ENCODE peak calls at places on chromosomes 5 and 9, in six cellular contexts. B, Q, C, L, O and R are unnamed samples.

GRCh38 chr5:78797945-78798731 is 149.6 kb upstream of the LHFPL2 start:
- DNase-seq in B (no peak), Q (no peak), C (no peak), L (no peak), O (peak; percentile 48), R (no peak)

GRCh38 chr5:172527559-172527958 is 73.2 kb upstream of the SH3PXD2B start:
- DNase-seq in B (no peak), Q (no peak), C (no peak), L (no peak), O (no peak), R (no peak)

GRCh38 chr5:66307647-66308257 is 163.7 kb downstream of the SREK1 start:
- DNase-seq in B (peak; percentile 56), Q (no peak), C (peak; percentile 69), L (no peak), O (peak; percentile 70), R (peak; percentile 72)

GRCh38 chr9:124960409-124960752 is 19.5 kb upstream of the GOLGA1 start:
- DNase-seq in B (no peak), Q (no peak), C (peak; percentile 83), L (no peak), O (peak; percentile 52), R (no peak)

GRCh38 chr9:136075881-136076678 is 19.0 kb downstream of the NACC2 start:
- DNase-seq in B (no peak), Q (no peak), C (no peak), L (peak; percentile 20), O (no peak), R (no peak)

GRCh38 chr5:67120032-67120431 is 76.6 kb downstream of the CD180 start:
- DNase-seq in B (no peak), Q (no peak), C (no peak), L (no peak), O (no peak), R (no peak)

GRCh38 chr5:120684213-120684612 is 220.1 kb downstream of the PRR16 start:
- DNase-seq in B (no peak), Q (no peak), C (peak; percentile 33), L (no peak), O (no peak), R (no peak)

GRCh38 chr5:151758141-151758429 is 346 bp downstream of the ATOX1 start:
- DNase-seq in B (no peak), Q (no peak), C (no peak), L (no peak), O (no peak), R (no peak)

GRCh38 chr5:94793113-94793815 is 174.8 kb downstream of the SLF1 start:
- DNase-seq in B (no peak), Q (no peak), C (peak; percentile 92), L (no peak), O (peak; percentile 99), R (no peak)

GRCh38 chr5:5017827-5018559 is 122.1 kb upstream of the ADAMTS16 start:
- DNase-seq in B (no peak), Q (no peak), C (no peak), L (no peak), O (no peak), R (no peak)

GRCh38 chr5:78221964-78222451 is 72.5 kb downstream of the AP3B1 start:
- DNase-seq in B (no peak), Q (no peak), C (peak; percentile 4), L (peak; percentile 52), O (no peak), R (peak; percentile 72)

GRCh38 chr9:114995681-114996221 is 65.4 kb upstream of the TNFSF8 start:
- DNase-seq in B (no peak), Q (no peak), C (no peak), L (no peak), O (no peak), R (no peak)

GRCh38 chr9:16310288-16311145 is 560.0 kb downstream of the BNC2 start:
- DNase-seq in B (no peak), Q (no peak), C (no peak), L (peak; percentile 33), O (no peak), R (peak; percentile 16)

GRCh38 chr5:154162475-154163217 is 27.9 kb upstream of the GALNT10 start:
- DNase-seq in B (no peak), Q (no peak), C (no peak), L (no peak), O (peak; percentile 6), R (no peak)

GRCh38 chr5:176716320-176716719 is 69.0 kb downstream of the TSPAN17 start:
- DNase-seq in B (no peak), Q (no peak), C (peak; percentile 77), L (no peak), O (peak; percentile 4), R (no peak)

GRCh38 chr9:35718726-35719511 is 13.1 kb downstream of the TLN1 start:
- DNase-seq in B (no peak), Q (no peak), C (no peak), L (no peak), O (no peak), R (no peak)

GRCh38 chr5:109516385-109516784 is 106.6 kb upstream of the PJA2 start:
- DNase-seq in B (no peak), Q (no peak), C (peak; percentile 10), L (no peak), O (peak; percentile 62), R (no peak)

GRCh38 chr5:135551593-135552447 is 16.1 kb upstream of the NEUROG1 start:
- DNase-seq in B (no peak), Q (peak; percentile 82), C (peak; percentile 75), L (peak; percentile 71), O (peak; percentile 71), R (peak; percentile 78)

GRCh38 chr5:146409081-146409671 is 38.0 kb upstream of the TCERG1 start:
- DNase-seq in B (peak; percentile 9), Q (no peak), C (peak; percentile 26), L (no peak), O (no peak), R (peak; percentile 18)

GRCh38 chr9:24652181-24652580 is 106.5 kb upstream of the IZUMO3 start:
- DNase-seq in B (no peak), Q (no peak), C (no peak), L (no peak), O (no peak), R (no peak)

GRCh38 chr9:8895498-8896224 is 1096.1 kb upstream of the DMAC1 start:
- DNase-seq in B (peak; percentile 32), Q (no peak), C (peak; percentile 16), L (no peak), O (peak; percentile 50), R (peak; percentile 63)

GRCh38 chr9:78150312-78150982 is 85.4 kb upstream of the CEP78 start:
- DNase-seq in B (no peak), Q (no peak), C (no peak), L (no peak), O (no peak), R (no peak)

GRCh38 chr9:78149738-78150291 is 86.1 kb upstream of the CEP78 start:
- DNase-seq in B (no peak), Q (no peak), C (no peak), L (no peak), O (no peak), R (no peak)

GRCh38 chr9:78146241-78146640 is 89.6 kb upstream of the CEP78 start:
- DNase-seq in B (no peak), Q (no peak), C (peak; percentile 34), L (no peak), O (no peak), R (no peak)

GRCh38 chr9:78150983-78151356 is 84.9 kb upstream of the CEP78 start:
- DNase-seq in B (no peak), Q (no peak), C (no peak), L (no peak), O (no peak), R (no peak)
- H2BK15ac ChIP-seq in B (peak overlapping the region; percentile 90), Q (no peak overlapping the region), C (no peak overlapping the region), L (no peak overlapping the region), O (no peak overlapping the region), R (no peak overlapping the region)

GRCh38 chr5:42908086-42908485 is 96.4 kb upstream of the SELENOP start:
- DNase-seq in B (no peak), Q (no peak), C (no peak), L (no peak), O (no peak), R (no peak)

GRCh38 chr5:42912184-42912766 is 100.6 kb upstream of the SELENOP start:
- DNase-seq in B (no peak), Q (no peak), C (peak; percentile 72), L (no peak), O (peak; percentile 61), R (peak; percentile 36)

GRCh38 chr5:42908509-42909488 is 97.1 kb upstream of the SELENOP start:
- DNase-seq in B (peak; percentile 87), Q (peak; percentile 88), C (peak; percentile 85), L (peak; percentile 89), O (peak; percentile 88), R (peak; percentile 90)
- H4K8ac ChIP-seq in B (no peak overlapping the region), Q (no peak overlapping the region), C (peak overlapping the region; percentile 20), L (no peak overlapping the region), O (peak overlapping the region; percentile 49), R (no peak overlapping the region)

DNA sequence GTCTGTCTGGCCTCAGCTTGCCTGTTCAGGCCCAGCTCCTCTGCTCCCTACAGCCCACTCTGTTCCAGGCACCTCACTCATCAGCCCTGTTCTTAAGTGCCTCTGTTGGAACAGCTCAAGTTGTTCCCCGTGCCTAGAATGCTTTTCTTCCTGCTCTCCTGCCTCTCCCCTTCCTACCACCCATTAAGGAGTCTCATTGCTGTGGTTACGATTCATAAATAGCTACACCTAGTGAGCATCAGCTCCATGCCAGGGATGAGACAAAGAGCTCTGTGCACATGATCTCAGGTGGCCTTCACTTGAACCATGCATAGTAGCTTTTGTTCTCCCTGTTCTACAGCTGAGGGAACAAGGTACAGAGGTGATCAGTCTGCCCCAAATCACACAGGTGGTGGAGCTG is 54.3 kb downstream of the PSD2 start:
- DNase-seq in B (no peak), Q (no peak), C (no peak), L (no peak), O (no peak), R (no peak)
- H3K9ac ChIP-seq in B (no peak overlapping the region), Q (no peak overlapping the region), C (no peak overlapping the region), L (no peak overlapping the region), O (no peak overlapping the region), R (no peak overlapping the region)

GRCh38 chr9:13459071-13459470 is 179.6 kb upstream of the MPDZ start:
- DNase-seq in B (no peak), Q (no peak), C (no peak), L (no peak), O (no peak), R (no peak)
- H2BK15ac ChIP-seq in B (no peak overlapping the region), Q (no peak overlapping the region), C (no peak overlapping the region), L (no peak overlapping the region), O (no peak overlapping the region), R (no peak overlapping the region)

DNA sequence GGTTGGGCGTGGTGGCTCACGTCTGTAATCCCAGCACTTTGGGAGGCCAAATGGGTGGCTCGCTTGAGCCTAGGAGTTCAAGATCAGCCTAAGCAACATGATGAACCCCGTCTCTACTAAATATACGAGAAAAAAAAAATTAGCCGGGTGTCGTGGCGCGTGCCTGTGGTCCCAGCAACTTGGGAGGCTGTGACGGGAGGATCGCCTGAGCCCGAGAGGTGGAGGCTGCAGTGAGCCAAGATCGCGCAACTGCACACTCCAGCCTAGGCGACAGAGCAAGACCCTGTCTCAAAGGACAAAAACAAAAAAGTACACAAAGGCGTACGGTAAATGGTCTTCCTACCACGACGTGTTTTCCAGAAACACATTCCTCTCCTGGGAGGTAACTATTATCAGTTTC is 538 bp upstream of the BDP1 start:
- DNase-seq in B (no peak), Q (no peak), C (no peak), L (no peak), O (no peak), R (no peak)
- H4K8ac ChIP-seq in B (no peak overlapping the region), Q (peak overlapping the region; percentile 12), C (peak overlapping the region; percentile 89), L (no peak overlapping the region), O (peak overlapping the region; percentile 80), R (no peak overlapping the region)